ENCODE peak calls at places on chromosomes 3 and 15, in nine cellular contexts. G is A549, D is H1, B is tibial nerve, H is HepG2, T is stomach, K is GM12878, W is ovary, P is transverse colon. N is an unnamed sample.

GRCh38 chr3:11074007-11074406 is 80.3 kb upstream of the HRH1 start:
- DNase-seq in W (no peak), T (no peak), B (no peak), G (no peak), D (no peak), K (no peak), P (no peak), H (no peak), N (no peak)

GRCh38 chr3:160052385-160053047 is 63.9 kb downstream of the IL12A start:
- DNase-seq in T (peak; percentile 26), K (no peak), H (no peak), B (no peak), W (no peak), G (no peak), D (no peak), P (no peak), N (peak; percentile 32)

GRCh38 chr3:110929811-110930210 is 141.8 kb upstream of the NECTIN3 start:
- DNase-seq in T (no peak), D (no peak), K (no peak), G (no peak), B (no peak), H (no peak), P (no peak), W (no peak), N (no peak)

GRCh38 chr3:18809640-18810305 is 338.5 kb upstream of the KCNH8 start:
- DNase-seq in K (no peak), T (no peak), D (no peak), H (no peak), W (no peak), B (no peak), P (no peak), G (no peak), N (no peak)

GRCh38 chr3:52202384-52203077 is 4.6 kb downstream of the ALAS1 start:
- DNase-seq in P (no peak), B (no peak), H (no peak), K (no peak), W (no peak), D (no peak), T (no peak), G (no peak), N (no peak)

GRCh38 chr15:101168463-101168824 is 83.4 kb downstream of the CHSY1 start:
- DNase-seq in B (peak; percentile 42), G (no peak), T (peak; percentile 45), K (no peak), H (no peak), D (no peak), W (no peak), P (no peak), N (no peak)

GRCh38 chr3:1971780-1972179 is 126.9 kb upstream of the CNTN4 start:
- DNase-seq in P (no peak), H (no peak), G (no peak), T (no peak), D (no peak), W (no peak), B (no peak), K (no peak), N (no peak)

GRCh38 chr15:60589253-60589652 is 110.3 kb upstream of the ICE2 start:
- DNase-seq in B (no peak), H (no peak), W (no peak), T (no peak), P (peak; percentile 46), G (no peak), D (no peak), K (no peak), N (no peak)

GRCh38 chr3:72373139-72373538 is 475.1 kb downstream of the SHQ1 start:
- DNase-seq in K (no peak), D (no peak), T (no peak), W (no peak), H (no peak), G (no peak), B (no peak), P (no peak), N (no peak)

GRCh38 chr15:74682954-74683353 is 12.9 kb downstream of the EDC3 start:
- DNase-seq in T (no peak), W (no peak), H (no peak), P (no peak), D (no peak), G (no peak), B (no peak), K (no peak), N (no peak)

GRCh38 chr15:74680461-74680860 is 15.4 kb downstream of the EDC3 start:
- DNase-seq in T (no peak), G (no peak), H (no peak), W (no peak), B (no peak), K (no peak), D (no peak), P (no peak), N (no peak)

GRCh38 chr15:74683758-74684157 is 12.1 kb downstream of the EDC3 start:
- DNase-seq in D (no peak), W (no peak), G (no peak), P (no peak), T (no peak), H (no peak), K (no peak), B (no peak), N (no peak)
- TF ChIP-seq EP300 in D (no peak), W (no peak), G (no peak), P (no peak), T (no peak), H (no peak), K (no peak), B (no peak), N (no peak)

DNA sequence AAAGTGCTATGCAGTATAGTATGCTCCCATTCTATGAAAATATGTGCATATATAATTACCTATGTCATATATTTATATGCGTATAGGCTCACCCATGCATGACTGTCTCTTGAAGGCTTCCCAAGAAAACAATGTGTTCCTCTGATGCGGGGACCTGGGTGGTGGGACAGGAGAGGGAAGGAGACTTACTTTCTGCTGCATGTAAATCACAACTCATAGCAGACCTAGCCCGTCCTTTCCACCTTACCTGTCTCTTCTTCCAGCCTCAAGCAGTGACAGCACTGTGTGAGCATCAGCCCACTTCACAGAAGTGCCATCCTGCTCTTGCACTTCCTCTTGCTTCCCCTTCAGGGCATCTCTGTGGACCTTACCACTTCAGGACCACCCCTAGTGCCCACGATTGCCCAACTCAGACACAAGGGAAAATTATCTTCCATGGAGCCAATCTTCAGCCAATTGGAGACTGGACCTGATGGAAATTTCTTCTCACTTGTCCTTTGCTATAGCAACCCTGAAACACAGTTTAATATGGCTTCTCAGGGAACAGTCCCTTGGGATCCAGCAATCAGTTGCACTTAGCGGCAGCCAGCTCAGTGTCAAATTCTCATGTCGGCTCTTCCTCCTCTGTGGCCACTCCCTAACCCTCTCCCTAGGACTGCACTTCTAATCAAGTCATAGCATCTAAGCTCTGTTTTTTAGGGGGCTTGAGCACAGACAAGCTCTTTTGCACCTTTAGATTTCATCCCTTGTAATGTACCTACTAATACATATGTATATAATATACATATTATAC is 250.2 kb upstream of the TLE3 start:
- DNase-seq in B (peak; percentile 1), D (no peak), T (no peak), H (no peak), K (no peak), P (no peak), W (no peak), G (no peak), N (no peak)
- TF ChIP-seq EP300 in B (no peak), D (no peak), T (no peak), H (no peak), K (no peak), P (no peak), W (no peak), G (no peak), N (no peak)

GRCh38 chr15:41022487-41023090 is 69.3 kb downstream of the CHAC1 start:
- DNase-seq in P (peak; percentile 20), D (no peak), H (peak; percentile 28), B (peak; percentile 26), K (peak; percentile 21), W (no peak), T (peak; percentile 32), G (peak; percentile 31), N (peak; percentile 61)
- TF ChIP-seq EP300 in P (no peak), D (no peak), H (no peak), B (no peak), K (no peak), W (no peak), T (no peak), G (no peak), N (no peak)

DNA sequence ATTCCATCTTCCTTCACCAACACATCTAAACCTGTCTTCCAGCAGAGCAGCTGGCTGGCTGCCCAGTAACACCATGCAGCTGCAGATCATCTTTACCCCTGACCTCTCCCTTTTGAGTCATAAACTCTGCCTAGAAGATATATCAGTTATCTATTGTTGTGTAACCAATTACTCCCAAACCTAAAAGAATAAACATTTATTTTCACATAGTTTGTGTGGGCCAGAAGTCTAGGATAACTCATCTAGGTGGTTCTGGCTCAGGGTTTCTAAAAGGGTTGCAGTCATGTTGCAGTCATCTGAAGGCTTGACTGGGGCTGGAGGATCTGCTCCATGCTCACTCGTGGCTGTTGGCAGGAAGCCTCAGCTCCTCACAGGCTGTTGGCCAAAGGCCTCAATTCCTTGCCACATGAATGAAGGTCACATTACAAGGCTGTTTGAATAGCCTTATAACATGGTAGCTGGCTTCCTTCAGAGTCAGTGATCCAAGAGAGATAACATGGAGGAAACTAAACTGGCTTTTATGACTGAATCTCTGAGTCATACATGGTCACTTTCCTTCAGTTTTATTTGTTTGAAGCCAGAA is 92.8 kb downstream of the GOLIM4 start:
- DNase-seq in D (no peak), G (no peak), W (no peak), P (peak; percentile 42), K (no peak), H (no peak), T (peak; percentile 64), B (no peak), N (no peak)
- TF ChIP-seq EP300 in D (no peak), G (no peak), W (no peak), P (no peak), K (no peak), H (no peak), T (no peak), B (no peak), N (no peak)

DNA sequence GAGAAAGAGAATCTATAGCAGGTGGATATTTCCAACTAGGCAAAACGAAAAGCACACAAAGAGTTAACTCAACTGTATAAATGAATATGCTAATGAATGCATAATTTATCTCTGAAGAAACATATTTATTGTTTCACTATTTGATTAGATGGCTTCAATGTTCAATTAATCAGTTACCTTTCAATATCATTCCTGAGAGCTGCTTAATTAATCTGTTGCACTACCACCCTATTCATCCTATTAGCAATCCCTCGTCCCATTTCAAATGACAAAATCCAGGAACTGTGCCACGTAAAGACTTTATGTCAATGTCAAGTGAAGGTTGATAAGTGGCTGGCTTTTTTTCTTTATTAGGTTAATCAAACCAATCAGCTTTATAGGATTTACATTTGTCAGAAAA is 82.7 kb downstream of the ALCAM start:
- DNase-seq in P (no peak), D (no peak), K (no peak), G (no peak), H (no peak), B (no peak), W (no peak), T (no peak), N (no peak)
- TF ChIP-seq EP300 in P (no peak), D (no peak), K (no peak), G (no peak), H (no peak), B (no peak), W (no peak), T (no peak), N (no peak)